ENCODE peak calls at places on chromosomes 6 and 20, in four cellular contexts. One of them, this sample, is unnamed.

GRCh38 chr20:63782521-63782971 is 43.0 kb downstream of the SLC2A4RG start:
- DNase-seq in OCI-LY7: peak
- DNase-seq in HFF-Myc: no peak
- DNase-seq in trophoblast cell: no peak
- DNase-seq in this sample: no peak

GRCh38 chr20:46121531-46121930 is 3.4 kb downstream of the CD40 start:
- DNase-seq in trophoblast cell: peak
- DNase-seq in HFF-Myc: no peak
- DNase-seq in OCI-LY7: no peak
- DNase-seq in this sample: no peak

GRCh38 chr6:24902782-24903181 is 33.0 kb downstream of the RIPOR2 start:
- DNase-seq in HFF-Myc: no peak
- DNase-seq in trophoblast cell: no peak
- DNase-seq in OCI-LY7: no peak
- DNase-seq in this sample: no peak

GRCh38 chr6:146850238-146850896 is 251.6 kb downstream of the ADGB start:
- DNase-seq in HFF-Myc: no peak
- DNase-seq in OCI-LY7: no peak
- DNase-seq in trophoblast cell: no peak
- DNase-seq in this sample: no peak

GRCh38 chr6:34912715-34913464 is 23.8 kb downstream of the ANKS1A start:
- DNase-seq in OCI-LY7: peak
- DNase-seq in HFF-Myc: no peak
- DNase-seq in trophoblast cell: no peak
- DNase-seq in this sample: peak

GRCh38 chr6:144064831-144065668 is 30.3 kb downstream of the SF3B5 start:
- DNase-seq in OCI-LY7: peak
- DNase-seq in HFF-Myc: no peak
- DNase-seq in trophoblast cell: no peak
- DNase-seq in this sample: no peak

GRCh38 chr6:170248111-170248805 is 42.6 kb downstream of the DLL1 start:
- DNase-seq in trophoblast cell: no peak
- DNase-seq in HFF-Myc: no peak
- DNase-seq in OCI-LY7: no peak
- DNase-seq in this sample: no peak

GRCh38 chr6:170208171-170208601 is 82.7 kb downstream of the DLL1 start:
- DNase-seq in trophoblast cell: no peak
- DNase-seq in HFF-Myc: no peak
- DNase-seq in OCI-LY7: no peak
- DNase-seq in this sample: no peak

GRCh38 chr6:41504526-41505021 is 41.6 kb upstream of the FOXP4 start:
- DNase-seq in OCI-LY7: no peak
- DNase-seq in trophoblast cell: no peak
- DNase-seq in HFF-Myc: no peak
- DNase-seq in this sample: no peak

GRCh38 chr20:57708694-57709673 is 831 bp downstream of the PMEPA1 start:
- DNase-seq in trophoblast cell: peak
- DNase-seq in OCI-LY7: no peak
- DNase-seq in HFF-Myc: no peak
- DNase-seq in this sample: no peak

GRCh38 chr6:166541876-166542579 is 44.5 kb downstream of the RAMACL start:
- DNase-seq in OCI-LY7: no peak
- DNase-seq in HFF-Myc: no peak
- DNase-seq in trophoblast cell: no peak
- DNase-seq in this sample: no peak

GRCh38 chr6:138882369-138883017 is 86.6 kb downstream of the ECT2L start:
- DNase-seq in OCI-LY7: no peak
- DNase-seq in HFF-Myc: no peak
- DNase-seq in trophoblast cell: no peak
- DNase-seq in this sample: no peak
- H3K4me3 ChIP-seq in OCI-LY7: no peak
- H3K4me3 ChIP-seq in HFF-Myc: no peak
- H3K4me3 ChIP-seq in trophoblast cell: no peak
- H3K4me3 ChIP-seq in this sample: no peak

DNA sequence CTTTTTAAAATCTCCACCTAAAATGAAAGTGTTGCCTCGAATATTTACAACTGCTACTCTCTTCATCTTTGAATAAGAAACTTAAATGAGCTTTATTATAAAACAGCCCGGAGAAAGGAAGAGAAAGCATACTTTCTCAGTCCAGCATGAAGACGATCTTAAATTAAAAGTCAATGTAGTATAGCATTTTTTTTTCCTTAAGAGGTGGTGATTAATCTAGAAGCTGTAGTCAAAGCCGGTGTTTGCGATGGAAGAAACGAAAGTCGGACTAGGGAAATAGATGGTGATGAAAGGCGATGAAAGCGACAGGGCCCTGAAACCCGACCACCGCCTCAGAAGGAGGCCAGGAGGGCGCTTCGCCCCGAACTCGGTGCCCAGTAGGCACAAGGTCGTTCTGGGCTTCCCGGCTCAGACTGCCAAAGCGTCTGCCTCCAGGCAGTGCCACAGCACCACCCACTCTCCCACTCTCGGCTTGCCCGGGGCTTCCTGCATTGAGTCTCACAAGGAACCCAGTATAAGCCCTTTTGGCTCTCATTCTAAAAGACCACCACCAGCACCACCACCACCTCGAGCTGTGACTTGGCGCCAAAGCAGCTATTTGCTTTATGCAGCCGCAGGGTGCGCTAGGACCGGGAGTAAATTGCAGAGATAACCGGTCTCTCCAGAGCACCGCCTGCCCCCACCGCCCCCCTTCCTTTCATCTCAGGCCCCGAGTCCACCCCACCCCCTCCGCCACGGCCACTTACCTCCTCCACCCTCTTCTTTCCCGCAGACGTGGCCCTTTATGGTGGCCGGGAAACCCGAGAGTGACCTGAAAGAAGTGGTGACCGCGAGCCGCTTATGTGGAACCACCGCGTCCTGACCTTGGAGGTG is 2.3 kb downstream of the TCF21 start:
- DNase-seq in HFF-Myc: no peak
- DNase-seq in OCI-LY7: no peak
- DNase-seq in trophoblast cell: no peak
- DNase-seq in this sample: no peak
- H3K4me3 ChIP-seq in HFF-Myc: no peak
- H3K4me3 ChIP-seq in OCI-LY7: no peak
- H3K4me3 ChIP-seq in trophoblast cell: peak
- H3K4me3 ChIP-seq in this sample: no peak

DNA sequence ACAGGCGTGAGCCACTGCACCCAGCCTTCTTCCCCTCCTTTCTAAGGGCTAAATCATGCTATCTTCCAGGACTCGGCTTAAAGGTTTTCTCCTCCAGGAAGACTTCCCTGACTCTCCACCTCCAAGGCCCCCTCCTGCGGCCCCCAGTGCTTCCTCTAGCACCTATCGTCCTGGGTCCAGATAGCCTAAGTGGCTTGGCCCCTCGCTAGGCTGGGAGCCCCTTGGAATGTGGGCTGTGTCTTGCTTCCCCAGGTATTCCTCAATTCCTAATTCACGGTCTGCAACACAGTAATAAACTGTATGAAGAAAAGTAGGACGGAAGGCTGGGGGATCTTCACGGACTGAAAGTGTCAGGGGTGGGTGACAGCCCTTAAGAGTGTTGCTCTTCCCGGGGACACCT is 36.7 kb downstream of the PIM1 start:
- DNase-seq in HFF-Myc: no peak
- DNase-seq in OCI-LY7: no peak
- DNase-seq in trophoblast cell: no peak
- DNase-seq in this sample: no peak
- H3K4me3 ChIP-seq in HFF-Myc: no peak
- H3K4me3 ChIP-seq in OCI-LY7: no peak
- H3K4me3 ChIP-seq in trophoblast cell: no peak
- H3K4me3 ChIP-seq in this sample: no peak

DNA sequence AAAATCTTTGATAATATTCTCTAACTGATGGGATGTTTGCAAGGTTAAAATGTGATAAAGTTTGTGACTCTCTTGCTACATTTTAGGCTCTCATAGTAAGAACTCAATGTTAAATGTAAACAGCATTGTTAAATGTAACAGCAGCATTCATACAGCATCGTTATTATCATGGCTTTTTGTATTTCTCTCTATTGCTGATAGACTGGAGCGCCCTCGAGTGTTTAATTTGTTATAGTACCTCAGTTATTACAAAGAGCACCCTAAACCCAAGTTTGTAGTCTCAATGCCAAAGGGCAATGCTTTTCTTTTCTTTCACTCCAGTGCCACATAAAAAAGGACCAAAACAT is 14.9 kb upstream of the TTPAL start:
- DNase-seq in HFF-Myc: no peak
- DNase-seq in trophoblast cell: no peak
- DNase-seq in OCI-LY7: peak
- DNase-seq in this sample: peak
- H3K4me3 ChIP-seq in HFF-Myc: no peak
- H3K4me3 ChIP-seq in trophoblast cell: no peak
- H3K4me3 ChIP-seq in OCI-LY7: no peak
- H3K4me3 ChIP-seq in this sample: no peak

GRCh38 chr20:61605862-61606557 is 353.9 kb downstream of the CDH4 start:
- DNase-seq in OCI-LY7: no peak
- DNase-seq in trophoblast cell: no peak
- DNase-seq in HFF-Myc: no peak
- DNase-seq in this sample: no peak
- H3K4me3 ChIP-seq in OCI-LY7: no peak
- H3K4me3 ChIP-seq in trophoblast cell: no peak
- H3K4me3 ChIP-seq in HFF-Myc: no peak
- H3K4me3 ChIP-seq in this sample: no peak

GRCh38 chr20:1478566-1478965 is 11.9 kb upstream of the NSFL1C start:
- DNase-seq in HFF-Myc: no peak
- DNase-seq in OCI-LY7: no peak
- DNase-seq in trophoblast cell: peak
- DNase-seq in this sample: no peak
- H3K4me3 ChIP-seq in HFF-Myc: no peak
- H3K4me3 ChIP-seq in OCI-LY7: no peak
- H3K4me3 ChIP-seq in trophoblast cell: no peak
- H3K4me3 ChIP-seq in this sample: no peak

DNA sequence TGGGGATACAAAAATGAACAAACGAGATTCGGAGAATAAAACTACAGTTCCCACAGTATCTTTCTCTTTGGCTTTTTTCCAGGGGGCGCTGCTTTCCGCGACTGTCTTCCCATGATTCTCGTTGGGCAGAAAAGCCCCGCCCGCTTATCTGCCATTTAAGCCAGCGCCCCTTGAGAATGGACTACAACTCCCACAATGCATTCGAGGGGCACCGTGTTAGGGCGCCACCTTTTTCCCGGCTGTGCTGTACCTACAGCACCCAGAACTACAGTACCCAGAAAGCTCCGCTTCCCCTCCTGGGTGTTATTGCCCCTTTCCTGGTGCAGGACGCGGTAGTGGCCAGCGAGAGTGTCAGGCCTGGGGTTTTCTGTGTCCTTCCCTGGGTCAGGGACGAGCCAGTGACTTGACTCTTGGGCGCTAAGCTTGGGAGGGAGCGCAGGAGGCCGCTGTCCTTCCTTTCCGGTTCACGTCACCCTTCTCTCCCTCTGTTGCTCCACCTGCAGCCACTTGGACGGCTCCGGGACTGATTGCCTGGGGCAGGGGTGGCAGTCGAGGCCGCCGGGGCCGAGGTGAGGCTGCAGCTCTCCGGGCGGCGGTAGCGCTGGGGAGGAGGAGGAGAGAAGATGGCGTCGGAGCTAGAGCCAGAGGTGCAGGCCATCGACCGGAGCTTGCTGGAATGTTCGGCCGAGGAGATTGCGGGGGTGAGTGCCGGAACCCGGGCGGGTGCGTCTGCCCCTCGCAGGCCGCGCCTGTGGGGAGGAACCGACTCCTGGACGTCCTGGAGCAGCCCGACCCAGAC is at the start of gene UBR2:
- DNase-seq in trophoblast cell: peak
- DNase-seq in HFF-Myc: peak
- DNase-seq in OCI-LY7: peak
- DNase-seq in this sample: peak
- H3K4me3 ChIP-seq in trophoblast cell: peak
- H3K4me3 ChIP-seq in HFF-Myc: peak
- H3K4me3 ChIP-seq in OCI-LY7: peak
- H3K4me3 ChIP-seq in this sample: peak